ENCODE peak calls at places on chromosomes 7 and 10, in six cellular contexts. E is stimulated activated CD8-positive, alpha-beta memory T cell treated with anti-CD3 and anti-CD28 coated beads, Interleukin-12 subunit alpha, Interleukin-12 subunit beta, amount 100 ng/mL, for 1 hour; H is neural progenitor cell; W is ACHN; M is cardiac muscle cell; B is GF-D8. P is an unnamed sample.

GRCh38 chr10:58531084-58531695 is 18.5 kb downstream of the BICC1 start:
- DNase-seq in E (peak; percentile 21), H (peak; percentile 78), W (peak; percentile 82), M (peak; percentile 86), B (no peak), P (peak; percentile 48)

GRCh38 chr10:121216721-121217181 is 365.6 kb downstream of the WDR11 start:
- DNase-seq in E (no peak), H (no peak), W (no peak), M (no peak), B (no peak), P (no peak)

GRCh38 chr10:21077681-21078080 is 180.6 kb upstream of the NEBL start:
- DNase-seq in E (no peak), H (no peak), W (no peak), M (no peak), B (no peak), P (no peak)

GRCh38 chr10:113939212-113939860 is 84.9 kb downstream of the NHLRC2 start:
- DNase-seq in E (no peak), H (no peak), W (no peak), M (no peak), B (no peak), P (peak; percentile 7)

GRCh38 chr10:96267234-96267705 is 4.1 kb downstream of the BLNK start:
- DNase-seq in E (no peak), H (no peak), W (no peak), M (no peak), B (no peak), P (no peak)

GRCh38 chr10:45582386-45582781 is 90.2 kb downstream of the ZFAND4 start:
- DNase-seq in E (no peak), H (no peak), W (no peak), M (no peak), B (no peak), P (no peak)

GRCh38 chr7:28539289-28539981 is 127.1 kb downstream of the CREB5 start:
- DNase-seq in E (no peak), H (no peak), W (no peak), M (no peak), B (no peak), P (no peak)

GRCh38 chr7:41045556-41046123 is 657.2 kb downstream of the INHBA start:
- DNase-seq in E (no peak), H (peak; percentile 19), W (peak; percentile 35), M (no peak), B (no peak), P (peak; percentile 63)

GRCh38 chr10:3948843-3949242 is 163.8 kb upstream of the KLF6 start:
- DNase-seq in E (peak; percentile 66), H (no peak), W (no peak), M (peak; percentile 77), B (no peak), P (no peak)

GRCh38 chr7:91720255-91720937 is 160.1 kb downstream of the MTERF1 start:
- DNase-seq in E (no peak), H (no peak), W (no peak), M (peak; percentile 25), B (no peak), P (no peak)

GRCh38 chr7:76357379-76358052 is 1.3 kb downstream of the YWHAG start:
- DNase-seq in E (no peak), H (no peak), W (peak; percentile 26), M (no peak), B (no peak), P (no peak)

GRCh38 chr10:52865213-52865612 is 92.6 kb upstream of the MBL2 start:
- DNase-seq in E (no peak), H (no peak), W (no peak), M (no peak), B (no peak), P (no peak)

GRCh38 chr7:54813398-54813797 is 54.4 kb upstream of the SEC61G start:
- DNase-seq in E (no peak), H (no peak), W (no peak), M (no peak), B (no peak), P (no peak)

GRCh38 chr10:1942478-1942877 is 205.2 kb upstream of the ADARB2 start:
- DNase-seq in E (no peak), H (no peak), W (no peak), M (no peak), B (no peak), P (no peak)

GRCh38 chr10:111370101-111370500 is 293.3 kb downstream of the ADRA2A start:
- DNase-seq in E (no peak), H (no peak), W (no peak), M (no peak), B (no peak), P (no peak)

GRCh38 chr7:3095046-3095445 is 51.4 kb upstream of the CARD11 start:
- DNase-seq in E (peak; percentile 22), H (no peak), W (no peak), M (no peak), B (peak; percentile 37), P (no peak)

GRCh38 chr7:107078517-107078966 is 34.0 kb downstream of the PRKAR2B start:
- DNase-seq in E (no peak), H (peak; percentile 47), W (peak; percentile 69), M (peak; percentile 52), B (no peak), P (peak; percentile 57)

P was measured in lung.